ENCODE peak calls at places on chromosomes 13 and 19, in five cellular contexts. One of them, this sample, is unnamed.

GRCh38 chr19:390386-391198 is 18.4 kb downstream of the C2CD4C start:
- DNase-seq in ELR: no peak
- DNase-seq in NB4: no peak
- DNase-seq in left lung: no peak
- DNase-seq in KG1: no peak
- DNase-seq in this sample: no peak

GRCh38 chr19:47506459-47506858 is 8.4 kb downstream of the NAPA start:
- DNase-seq in ELR: no peak
- DNase-seq in NB4: no peak
- DNase-seq in left lung: no peak
- DNase-seq in KG1: no peak
- DNase-seq in this sample: no peak

GRCh38 chr13:110257408-110257807 is 49.5 kb downstream of the COL4A1 start:
- DNase-seq in ELR: no peak
- DNase-seq in NB4: no peak
- DNase-seq in left lung: no peak
- DNase-seq in KG1: no peak
- DNase-seq in this sample: no peak

GRCh38 chr19:44304659-44305193 is at the start of gene ZNF235:
- DNase-seq in ELR: peak
- DNase-seq in NB4: peak
- DNase-seq in left lung: peak
- DNase-seq in KG1: peak
- DNase-seq in this sample: peak

GRCh38 chr13:112740502-112741131 is 50.8 kb downstream of the ATP11A start:
- DNase-seq in ELR: peak
- DNase-seq in NB4: peak
- DNase-seq in left lung: peak
- DNase-seq in KG1: no peak
- DNase-seq in this sample: no peak

GRCh38 chr13:91719033-91719432 is 320.6 kb downstream of the GPC5 start:
- DNase-seq in ELR: no peak
- DNase-seq in NB4: peak
- DNase-seq in left lung: no peak
- DNase-seq in KG1: no peak
- DNase-seq in this sample: no peak

GRCh38 chr13:100954430-100955361 is 280.1 kb upstream of the TMTC4 start:
- DNase-seq in ELR: peak
- DNase-seq in NB4: no peak
- DNase-seq in left lung: no peak
- DNase-seq in KG1: no peak
- DNase-seq in this sample: no peak

GRCh38 chr19:10712041-10712440 is 5.8 kb upstream of the DNM2 start:
- DNase-seq in ELR: no peak
- DNase-seq in NB4: no peak
- DNase-seq in left lung: no peak
- DNase-seq in KG1: no peak
- DNase-seq in this sample: peak

GRCh38 chr13:81916471-81916870 is 1575.5 kb upstream of the SPRY2 start:
- DNase-seq in ELR: peak
- DNase-seq in NB4: no peak
- DNase-seq in left lung: no peak
- DNase-seq in KG1: no peak
- DNase-seq in this sample: no peak

GRCh38 chr13:107715496-107715895 is 499.8 kb downstream of the LIG4 start:
- DNase-seq in ELR: no peak
- DNase-seq in NB4: no peak
- DNase-seq in left lung: no peak
- DNase-seq in KG1: no peak
- DNase-seq in this sample: no peak

GRCh38 chr13:50893211-50893852 is 16.3 kb upstream of the RNASEH2B start:
- DNase-seq in ELR: peak
- DNase-seq in NB4: peak
- DNase-seq in left lung: no peak
- DNase-seq in KG1: peak
- DNase-seq in this sample: peak

GRCh38 chr13:109628251-109628699 is 158.1 kb downstream of the IRS2 start:
- DNase-seq in ELR: peak
- DNase-seq in NB4: no peak
- DNase-seq in left lung: no peak
- DNase-seq in KG1: no peak
- DNase-seq in this sample: no peak

GRCh38 chr19:7540761-7541480 is 5.4 kb downstream of the PNPLA6 start:
- DNase-seq in ELR: peak
- DNase-seq in NB4: peak
- DNase-seq in left lung: no peak
- DNase-seq in KG1: no peak
- DNase-seq in this sample: peak

GRCh38 chr19:2616741-2617392 is 85.6 kb downstream of the GNG7 start:
- DNase-seq in ELR: no peak
- DNase-seq in NB4: peak
- DNase-seq in left lung: peak
- DNase-seq in KG1: peak
- DNase-seq in this sample: peak

GRCh38 chr13:78401833-78402232 is 201.5 kb downstream of the POU4F1 start:
- DNase-seq in ELR: no peak
- DNase-seq in NB4: no peak
- DNase-seq in left lung: no peak
- DNase-seq in KG1: no peak
- DNase-seq in this sample: no peak

GRCh38 chr13:26022538-26023292 is 29.1 kb downstream of the SHISA2 start:
- DNase-seq in ELR: peak
- DNase-seq in NB4: peak
- DNase-seq in left lung: peak
- DNase-seq in KG1: no peak
- DNase-seq in this sample: no peak

GRCh38 chr13:112446347-112446861 is 70.2 kb downstream of the SPACA7 start:
- DNase-seq in ELR: no peak
- DNase-seq in NB4: peak
- DNase-seq in left lung: no peak
- DNase-seq in KG1: no peak
- DNase-seq in this sample: peak

GRCh38 chr13:59247166-59247565 is 916.6 kb downstream of the DIAPH3 start:
- DNase-seq in ELR: no peak
- DNase-seq in NB4: no peak
- DNase-seq in left lung: no peak
- DNase-seq in KG1: no peak
- DNase-seq in this sample: no peak

GRCh38 chr13:32272021-32272695 is 43.0 kb downstream of the ZAR1L start:
- DNase-seq in ELR: no peak
- DNase-seq in NB4: no peak
- DNase-seq in left lung: no peak
- DNase-seq in KG1: no peak
- DNase-seq in this sample: no peak

GRCh38 chr19:2049741-2050348 is 1.2 kb downstream of the MKNK2 start:
- DNase-seq in ELR: peak
- DNase-seq in NB4: peak
- DNase-seq in left lung: peak
- DNase-seq in KG1: peak
- DNase-seq in this sample: peak

GRCh38 chr19:54388001-54388802 is 23.5 kb upstream of the LAIR1 start:
- DNase-seq in ELR: peak
- DNase-seq in NB4: peak
- DNase-seq in left lung: peak
- DNase-seq in KG1: peak
- DNase-seq in this sample: peak